ENCODE peak calls at places on chromosomes 5 and 9, in nine cellular contexts. P is HCT116, N is lower leg skin, O is PC-3, I is AG04449, W is ascending aorta, V is cardiac muscle cell, E is bronchial epithelial cell, C is Peyer's patch. K is an unnamed sample.

GRCh38 chr5:36708996-36709395 is 102.6 kb downstream of the SLC1A3 start:
- DNase-seq in P (no peak), N (no peak), O (no peak), I (no peak), W (no peak), V (no peak), E (no peak), C (no peak), K (no peak)

GRCh38 chr5:34519489-34520220 is 136.5 kb upstream of the RAI14 start:
- DNase-seq in P (no peak), N (no peak), O (peak), I (peak), W (no peak), V (no peak), E (peak), C (no peak), K (no peak)

GRCh38 chr9:114906922-114907571 is 23.3 kb downstream of the TNFSF8 start:
- DNase-seq in P (peak), N (no peak), O (peak), I (no peak), W (no peak), V (peak), E (peak), C (no peak), K (no peak)

GRCh38 chr5:176743136-176743827 is 67.1 kb upstream of the UNC5A start:
- DNase-seq in P (no peak), N (no peak), O (no peak), I (no peak), W (no peak), V (no peak), E (no peak), C (peak), K (no peak)

GRCh38 chr5:88556415-88556814 is 287.8 kb upstream of the TMEM161B start:
- DNase-seq in P (no peak), N (no peak), O (no peak), I (no peak), W (no peak), V (no peak), E (no peak), C (no peak), K (no peak)

GRCh38 chr5:125657936-125658335 is 765.3 kb upstream of the GRAMD2B start:
- DNase-seq in P (no peak), N (no peak), O (no peak), I (no peak), W (no peak), V (no peak), E (no peak), C (no peak), K (no peak)

GRCh38 chr5:38497946-38498345 is 58.5 kb downstream of the LIFR start:
- DNase-seq in P (peak), N (no peak), O (peak), I (no peak), W (no peak), V (no peak), E (peak), C (no peak), K (no peak)

GRCh38 chr5:69166686-69167487 is at the start of gene CCNB1:
- DNase-seq in P (peak), N (peak), O (peak), I (peak), W (peak), V (peak), E (peak), C (peak), K (peak)

GRCh38 chr5:67648201-67648671 is 451.6 kb upstream of the CD180 start:
- DNase-seq in P (no peak), N (peak), O (no peak), I (peak), W (no peak), V (no peak), E (no peak), C (peak), K (peak)

GRCh38 chr5:135127604-135128240 is 93.7 kb upstream of the PITX1 start:
- DNase-seq in P (no peak), N (no peak), O (peak), I (peak), W (no peak), V (no peak), E (peak), C (peak), K (no peak)

GRCh38 chr9:76292246-76292645 is 102.0 kb downstream of the RFK start:
- DNase-seq in P (no peak), N (no peak), O (no peak), I (no peak), W (no peak), V (no peak), E (no peak), C (no peak), K (no peak)

GRCh38 chr5:140827704-140828401 is at the start of gene PCDHA6:
- DNase-seq in P (no peak), N (no peak), O (no peak), I (no peak), W (no peak), V (peak), E (peak), C (no peak), K (no peak)

GRCh38 chr5:115843444-115844130 is 1.9 kb downstream of the AP3S1 start:
- DNase-seq in P (no peak), N (no peak), O (no peak), I (no peak), W (no peak), V (no peak), E (no peak), C (no peak), K (no peak)

GRCh38 chr5:80141147-80141671 is 106.1 kb downstream of the THBS4 start:
- DNase-seq in P (no peak), N (peak), O (no peak), I (no peak), W (peak), V (peak), E (no peak), C (peak), K (no peak)

GRCh38 chr5:151718653-151719052 is 31.9 kb upstream of the SPARC start:
- DNase-seq in P (no peak), N (no peak), O (no peak), I (peak), W (no peak), V (no peak), E (no peak), C (no peak), K (no peak)

GRCh38 chr9:108838017-108838416 is 17.8 kb downstream of the ACTL7B start:
- DNase-seq in P (no peak), N (no peak), O (peak), I (peak), W (no peak), V (no peak), E (peak), C (no peak), K (no peak)

GRCh38 chr9:715310-715709 is 126.2 kb upstream of the DMRT1 start:
- DNase-seq in P (no peak), N (no peak), O (no peak), I (no peak), W (no peak), V (no peak), E (no peak), C (no peak), K (no peak)

GRCh38 chr5:65030056-65030455 is 261.3 kb downstream of the CWC27 start:
- DNase-seq in P (no peak), N (no peak), O (no peak), I (no peak), W (no peak), V (no peak), E (peak), C (no peak), K (no peak)

GRCh38 chr9:89798546-89799120 is 193.8 kb downstream of the GADD45G start:
- DNase-seq in P (no peak), N (no peak), O (no peak), I (no peak), W (no peak), V (no peak), E (no peak), C (no peak), K (no peak)

GRCh38 chr9:93645921-93646639 is 69.7 kb downstream of the PHF2 start:
- DNase-seq in P (no peak), N (no peak), O (no peak), I (no peak), W (no peak), V (no peak), E (no peak), C (peak), K (no peak)

GRCh38 chr9:127751269-127752054 is 16.4 kb upstream of the TOR2A start:
- DNase-seq in P (no peak), N (no peak), O (peak), I (no peak), W (no peak), V (peak), E (peak), C (no peak), K (no peak)

GRCh38 chr5:97111004-97111403 is 31.4 kb downstream of the LIX1 start:
- DNase-seq in P (no peak), N (no peak), O (no peak), I (no peak), W (no peak), V (no peak), E (no peak), C (no peak), K (no peak)

GRCh38 chr9:114169029-114169939 is 13.9 kb downstream of the COL27A1 start:
- DNase-seq in P (no peak), N (no peak), O (no peak), I (no peak), W (no peak), V (no peak), E (no peak), C (no peak), K (no peak)

GRCh38 chr5:65190328-65191053 is 291.2 kb downstream of the ADAMTS6 start:
- DNase-seq in P (no peak), N (no peak), O (peak), I (peak), W (no peak), V (no peak), E (peak), C (no peak), K (no peak)

GRCh38 chr5:134651531-134651930 is 2.9 kb downstream of the SEC24A start:
- DNase-seq in P (no peak), N (no peak), O (no peak), I (no peak), W (no peak), V (no peak), E (peak), C (peak), K (no peak)

GRCh38 chr9:126293522-126293889 is 33.1 kb upstream of the MVB12B start:
- DNase-seq in P (no peak), N (no peak), O (no peak), I (no peak), W (no peak), V (no peak), E (no peak), C (no peak), K (no peak)

DNA sequence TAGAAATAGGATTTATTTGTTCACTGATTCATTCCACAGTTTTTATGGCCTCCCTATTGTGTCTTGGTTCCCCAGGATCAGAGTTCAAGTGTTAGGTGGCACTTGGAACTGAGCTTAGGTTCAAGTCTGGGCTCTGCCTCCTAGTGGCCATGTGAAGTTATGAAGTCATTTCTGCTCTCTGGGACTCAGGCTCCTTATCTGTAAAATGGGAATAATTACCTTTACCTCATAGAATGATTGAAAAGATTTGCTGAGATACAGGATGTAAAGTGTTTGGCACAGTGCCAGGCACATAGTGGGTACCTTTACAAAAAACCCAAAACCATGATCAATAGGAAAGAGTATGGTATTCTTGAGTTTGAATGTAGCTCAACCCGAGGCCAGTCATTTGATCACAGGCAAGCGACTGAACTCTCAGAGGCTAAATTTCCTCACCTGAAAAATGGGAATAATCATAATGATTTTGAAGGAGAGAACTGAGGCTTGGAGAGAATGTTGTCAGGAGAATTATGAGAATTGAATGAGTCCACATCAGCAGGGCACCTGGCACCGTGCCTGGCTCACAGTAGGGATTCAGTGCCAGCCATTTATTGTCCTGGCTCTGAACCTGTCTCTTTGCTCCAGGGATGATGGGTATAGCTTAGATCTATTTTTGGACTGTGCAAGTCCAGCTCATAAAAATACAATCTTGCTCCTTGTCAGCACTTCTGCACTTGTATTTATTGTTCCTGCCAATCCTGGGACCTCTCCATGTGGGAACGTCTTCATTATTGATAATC is 10.7 kb downstream of the NSG2 start:
- DNase-seq in P (no peak), N (no peak), O (peak), I (no peak), W (no peak), V (no peak), E (no peak), C (no peak), K (no peak)
- TF ChIP-seq CTCF in P (no peak), N (no peak), O (peak), I (no peak), W (no peak), V (no peak), E (no peak), C (peak), K (no peak)

GRCh38 chr5:42951169-42951846 is 88.8 kb downstream of the ANXA2R start:
- DNase-seq in P (no peak), N (peak), O (no peak), I (no peak), W (no peak), V (no peak), E (no peak), C (peak), K (no peak)

GRCh38 chr5:42953061-42953460 is 87.1 kb downstream of the ANXA2R start:
- DNase-seq in P (no peak), N (no peak), O (no peak), I (no peak), W (no peak), V (no peak), E (no peak), C (no peak), K (no peak)

GRCh38 chr5:42951847-42952411 is 88.2 kb downstream of the ANXA2R start:
- DNase-seq in P (no peak), N (no peak), O (no peak), I (no peak), W (no peak), V (no peak), E (no peak), C (peak), K (no peak)

GRCh38 chr5:42950466-42951168 is 89.5 kb downstream of the ANXA2R start:
- DNase-seq in P (peak), N (peak), O (peak), I (peak), W (peak), V (no peak), E (peak), C (peak), K (peak)

DNA sequence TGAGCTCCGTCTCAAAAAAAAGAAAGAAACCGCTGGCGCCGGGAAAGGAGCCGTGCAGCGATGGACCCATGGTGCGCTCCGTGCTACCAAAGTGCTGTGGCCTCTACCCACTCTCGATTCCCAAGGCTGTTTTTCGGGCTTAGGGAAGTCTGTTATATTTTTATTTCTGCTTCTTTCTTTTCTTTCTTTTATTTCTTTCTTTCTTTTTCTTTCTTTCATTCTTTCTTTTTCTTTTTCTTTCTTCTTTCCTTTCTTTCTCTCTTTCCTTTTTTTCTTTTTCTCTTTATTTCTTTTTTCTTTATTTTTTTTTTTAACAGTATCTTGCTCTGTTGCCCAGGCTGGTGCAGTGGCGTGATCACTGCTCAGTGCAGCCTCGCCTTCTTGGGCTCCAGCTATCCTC is 87.5 kb downstream of the ANXA2R start:
- DNase-seq in P (no peak), N (no peak), O (no peak), I (no peak), W (no peak), V (no peak), E (no peak), C (no peak), K (no peak)
- H3K4me3 ChIP-seq in P (no peak), N (no peak), O (peak), I (peak), W (peak), V (no peak), E (no peak), C (peak), K (no peak)

GRCh38 chr5:2000591-2000990 is 117.9 kb upstream of the IRX4 start:
- DNase-seq in P (no peak), N (peak), O (no peak), I (no peak), W (no peak), V (no peak), E (no peak), C (no peak), K (no peak)
- TF ChIP-seq CTCF in P (no peak), N (no peak), O (no peak), I (no peak), W (no peak), V (no peak), E (no peak), C (no peak), K (no peak)

GRCh38 chr9:4663956-4664355 is 1.9 kb downstream of the PLPP6 start:
- DNase-seq in P (no peak), N (no peak), O (no peak), I (no peak), W (no peak), V (no peak), E (no peak), C (no peak), K (no peak)
- H3K4me3 ChIP-seq in P (no peak), N (no peak), O (peak), I (no peak), W (no peak), V (no peak), E (peak), C (no peak), K (peak)

GRCh38 chr5:77514457-77514856 is 22.3 kb upstream of the WDR41 start:
- DNase-seq in P (no peak), N (no peak), O (no peak), I (no peak), W (no peak), V (no peak), E (no peak), C (no peak), K (no peak)

DNA sequence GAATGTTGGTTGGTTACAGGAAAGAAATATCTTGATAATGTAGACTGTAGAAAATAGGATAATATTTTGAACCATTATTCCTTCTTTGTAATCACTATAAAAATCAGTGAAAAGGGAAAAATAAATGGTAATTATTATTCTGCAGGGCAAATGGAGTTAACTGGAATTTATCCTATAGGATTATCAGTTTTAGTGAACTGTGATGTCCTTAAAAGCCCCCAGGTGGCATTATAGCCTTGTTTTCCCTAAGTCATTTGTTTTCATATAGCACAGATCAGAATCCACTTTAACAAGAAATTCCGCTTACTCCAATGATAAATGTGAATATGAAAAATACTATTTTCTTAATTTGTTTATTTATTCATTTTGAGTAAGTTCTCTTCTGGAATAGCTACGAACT is 26.2 kb upstream of the WDR41 start:
- DNase-seq in P (peak), N (no peak), O (peak), I (no peak), W (no peak), V (peak), E (peak), C (no peak), K (no peak)
- TF ChIP-seq CTCF in P (peak), N (no peak), O (peak), I (no peak), W (no peak), V (no peak), E (no peak), C (peak), K (peak)

DNA sequence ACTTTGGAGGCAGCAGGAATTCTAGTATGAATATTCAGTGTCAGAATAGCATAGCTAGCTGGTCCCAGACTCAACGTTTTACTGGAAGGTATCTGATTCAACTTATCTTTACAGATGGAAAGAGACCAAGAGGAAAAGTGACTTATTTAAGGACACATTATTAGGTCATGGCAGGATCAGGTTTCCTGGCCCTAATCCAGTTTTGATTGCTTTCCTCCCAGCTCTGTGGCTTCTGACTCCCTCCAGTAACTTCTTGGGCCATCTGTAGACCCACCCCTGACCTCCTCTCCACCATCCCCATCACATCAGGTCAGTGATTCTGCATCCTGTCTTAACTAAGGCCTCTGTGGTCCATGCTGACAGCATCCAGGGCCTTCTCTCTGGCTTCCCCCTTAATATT is 38.4 kb downstream of the SH3TC2 start:
- DNase-seq in P (no peak), N (no peak), O (peak), I (no peak), W (no peak), V (no peak), E (peak), C (no peak), K (no peak)
- H3K4me3 ChIP-seq in P (no peak), N (no peak), O (no peak), I (no peak), W (no peak), V (no peak), E (no peak), C (no peak), K (no peak)